ENCODE peak calls at places on chromosomes 4 and X, in eight cellular contexts. E is left cardiac atrium, P is Right ventricle myocardium superior, W is memory B cell, X is NCI-H1436, O is transverse colon, D is prostate gland, U is kidney tubule cell. Q is an unnamed sample.

GRCh38 chrX:81120936-81121351 is 80.8 kb downstream of the HMGN5 start:
- DNase-seq in E (peak), P (no peak), W (no peak), X (no peak), O (peak), D (peak), U (peak), Q (no peak)

GRCh38 chrX:19658030-19658429 is 142.7 kb upstream of the MAP3K15 start:
- DNase-seq in E (no peak), P (no peak), W (no peak), X (no peak), O (no peak), D (no peak), U (no peak), Q (no peak)

GRCh38 chr4:52160859-52161258 is 109.8 kb downstream of the SPATA18 start:
- DNase-seq in E (no peak), P (no peak), W (no peak), X (no peak), O (no peak), D (no peak), U (no peak), Q (no peak)

GRCh38 chr4:3255611-3256186 is 6.7 kb downstream of the MSANTD1 start:
- DNase-seq in E (peak), P (peak), W (no peak), X (no peak), O (peak), D (no peak), U (no peak), Q (no peak)

GRCh38 chr4:181592221-181592745 is 650.9 kb upstream of the TENM3 start:
- DNase-seq in E (no peak), P (no peak), W (no peak), X (no peak), O (no peak), D (no peak), U (no peak), Q (no peak)

GRCh38 chr4:8098506-8098905 is 60.1 kb downstream of the ABLIM2 start:
- DNase-seq in E (peak), P (no peak), W (no peak), X (no peak), O (no peak), D (no peak), U (no peak), Q (no peak)

GRCh38 chr4:169640261-169640880 is 20.0 kb downstream of the CLCN3 start:
- DNase-seq in E (no peak), P (no peak), W (no peak), X (no peak), O (no peak), D (no peak), U (no peak), Q (no peak)

GRCh38 chr4:165489786-165490185 is 111.0 kb downstream of the CPE start:
- DNase-seq in E (no peak), P (no peak), W (no peak), X (peak), O (no peak), D (no peak), U (no peak), Q (no peak)

GRCh38 chr4:152255437-152255836 is 280.5 kb downstream of the FBXW7 start:
- DNase-seq in E (no peak), P (no peak), W (no peak), X (peak), O (no peak), D (no peak), U (peak), Q (peak)

GRCh38 chr4:135249006-135249405 is 1047.4 kb upstream of the PABPC4L start:
- DNase-seq in E (no peak), P (no peak), W (no peak), X (no peak), O (no peak), D (no peak), U (no peak), Q (no peak)

GRCh38 chrX:70755850-70756249 is 152.7 kb downstream of the TEX11 start:
- DNase-seq in E (no peak), P (no peak), W (no peak), X (no peak), O (no peak), D (no peak), U (no peak), Q (no peak)

GRCh38 chrX:72663737-72664136 is 50.4 kb downstream of the PHKA1 start:
- DNase-seq in E (no peak), P (no peak), W (no peak), X (no peak), O (no peak), D (no peak), U (no peak), Q (no peak)

GRCh38 chrX:131802836-131803626 is 220.1 kb upstream of the STK26 start:
- DNase-seq in E (peak), P (no peak), W (peak), X (no peak), O (peak), D (no peak), U (peak), Q (no peak)

GRCh38 chr4:88771883-88772450 is 74.3 kb upstream of the NAP1L5 start:
- DNase-seq in E (no peak), P (no peak), W (no peak), X (no peak), O (no peak), D (no peak), U (no peak), Q (no peak)

GRCh38 chrX:12979011-12979629 is 4.2 kb downstream of the TMSB4X start:
- DNase-seq in E (no peak), P (no peak), W (no peak), X (no peak), O (no peak), D (no peak), U (no peak), Q (no peak)

GRCh38 chr4:89684536-89684935 is 152.4 kb downstream of the SNCA start:
- DNase-seq in E (no peak), P (no peak), W (no peak), X (no peak), O (no peak), D (no peak), U (no peak), Q (no peak)

GRCh38 chrX:3962511-3963350 is 249.3 kb upstream of the PRKX start:
- DNase-seq in E (no peak), P (no peak), W (no peak), X (no peak), O (no peak), D (no peak), U (peak), Q (peak)

GRCh38 chr4:47340914-47341313 is 122.6 kb downstream of the COMMD8 start:
- DNase-seq in E (no peak), P (no peak), W (no peak), X (no peak), O (no peak), D (no peak), U (no peak), Q (no peak)

GRCh38 chrX:130125090-130125489 is 14.8 kb upstream of the ELF4 start:
- DNase-seq in E (peak), P (peak), W (no peak), X (no peak), O (peak), D (peak), U (no peak), Q (no peak)

GRCh38 chr4:55255171-55255570 is 90.9 kb upstream of the SRD5A3 start:
- DNase-seq in E (no peak), P (no peak), W (no peak), X (no peak), O (no peak), D (no peak), U (no peak), Q (no peak)

GRCh38 chr4:181752516-181752915 is 490.7 kb upstream of the TENM3 start:
- DNase-seq in E (no peak), P (no peak), W (no peak), X (no peak), O (no peak), D (no peak), U (no peak), Q (no peak)

GRCh38 chr4:8081171-8081570 is 77.4 kb downstream of the ABLIM2 start:
- DNase-seq in E (no peak), P (no peak), W (no peak), X (no peak), O (no peak), D (no peak), U (no peak), Q (no peak)

GRCh38 chr4:54090804-54091623 is 8.9 kb upstream of the GSX2 start:
- DNase-seq in E (peak), P (peak), W (no peak), X (peak), O (peak), D (peak), U (peak), Q (no peak)

GRCh38 chr4:2871911-2872310 is 28.3 kb downstream of the ADD1 start:
- DNase-seq in E (no peak), P (no peak), W (no peak), X (no peak), O (no peak), D (no peak), U (peak), Q (no peak)

GRCh38 chr4:159010563-159011260 is 92.2 kb upstream of the RAPGEF2 start:
- DNase-seq in E (peak), P (peak), W (no peak), X (no peak), O (peak), D (peak), U (peak), Q (no peak)

GRCh38 chr4:76998251-76998901 is 48.8 kb downstream of the SEPTIN11 start:
- DNase-seq in E (no peak), P (peak), W (no peak), X (no peak), O (no peak), D (no peak), U (no peak), Q (no peak)

GRCh38 chr4:186942745-186943606 is 219.3 kb upstream of the FAT1 start:
- DNase-seq in E (peak), P (no peak), W (no peak), X (no peak), O (no peak), D (no peak), U (peak), Q (no peak)

GRCh38 chrX:20374866-20375530 is 108.3 kb upstream of the RPS6KA3 start:
- DNase-seq in E (no peak), P (no peak), W (peak), X (no peak), O (no peak), D (no peak), U (peak), Q (no peak)

GRCh38 chr4:109977854-109978501 is 65.3 kb downstream of the EGF start:
- DNase-seq in E (no peak), P (no peak), W (no peak), X (no peak), O (no peak), D (no peak), U (peak), Q (no peak)

GRCh38 chrX:105765691-105766090 is 56.6 kb upstream of the NRK start:
- DNase-seq in E (no peak), P (no peak), W (no peak), X (no peak), O (no peak), D (no peak), U (no peak), Q (no peak)

GRCh38 chr4:98793658-98794057 is 135.2 kb upstream of the TSPAN5 start:
- DNase-seq in E (no peak), P (no peak), W (no peak), X (no peak), O (no peak), D (no peak), U (no peak), Q (no peak)

GRCh38 chrX:118226060-118226428 is 109.4 kb upstream of the KLHL13 start:
- DNase-seq in E (no peak), P (no peak), W (no peak), X (peak), O (no peak), D (no peak), U (peak), Q (no peak)

GRCh38 chr4:184937745-184938144 is 80.5 kb upstream of the HELT start:
- DNase-seq in E (no peak), P (no peak), W (no peak), X (no peak), O (peak), D (peak), U (no peak), Q (no peak)

GRCh38 chrX:11465648-11466411 is 172.6 kb downstream of the AMELX start:
- DNase-seq in E (no peak), P (no peak), W (no peak), X (no peak), O (no peak), D (no peak), U (no peak), Q (no peak)

GRCh38 chr4:88012652-88013051 is 5.2 kb downstream of the PKD2 start:
- DNase-seq in E (no peak), P (no peak), W (no peak), X (no peak), O (no peak), D (no peak), U (peak), Q (peak)

GRCh38 chrX:129653985-129654651 is 638 bp downstream of the APLN start:
- DNase-seq in E (no peak), P (peak), W (no peak), X (peak), O (no peak), D (no peak), U (peak), Q (no peak)

GRCh38 chr4:33104190-33104773 is 2384.1 kb downstream of the PCDH7 start:
- DNase-seq in E (no peak), P (no peak), W (no peak), X (no peak), O (no peak), D (no peak), U (peak), Q (no peak)

GRCh38 chrX:151151668-151152267 is 24.6 kb upstream of the GPR50 start:
- DNase-seq in E (no peak), P (no peak), W (peak), X (peak), O (peak), D (peak), U (peak), Q (peak)

GRCh38 chr4:15695240-15695699 is 7.6 kb upstream of the BST1 start:
- DNase-seq in E (no peak), P (no peak), W (no peak), X (no peak), O (no peak), D (no peak), U (peak), Q (no peak)

GRCh38 chr4:180861651-180862050 is 1381.6 kb upstream of the TENM3 start:
- DNase-seq in E (no peak), P (no peak), W (no peak), X (no peak), O (no peak), D (no peak), U (no peak), Q (no peak)